ENCODE peak calls at places on chromosomes 1 and 21, in seven cellular contexts. L, T, Q, F, X, S and J are unnamed samples.

GRCh38 chr1:183648042-183648441 is 5.1 kb downstream of the APOBEC4 start:
- DNase-seq in L (no peak), T (no peak), Q (no peak), F (no peak), X (no peak), S (no peak), J (no peak)

GRCh38 chr21:33025471-33026298 is at the start of gene OLIG2:
- DNase-seq in L (peak), T (no peak), Q (no peak), F (no peak), X (no peak), S (no peak), J (no peak)

GRCh38 chr1:37265156-37265555 is 209.2 kb upstream of the ZC3H12A start:
- DNase-seq in L (no peak), T (no peak), Q (no peak), F (no peak), X (no peak), S (no peak), J (no peak)

GRCh38 chr1:43796111-43796581 is 88.8 kb downstream of the ST3GAL3 start:
- DNase-seq in L (peak), T (no peak), Q (peak), F (peak), X (no peak), S (no peak), J (peak)

GRCh38 chr1:185534806-185535205 is 199.4 kb upstream of the HMCN1 start:
- DNase-seq in L (no peak), T (no peak), Q (no peak), F (no peak), X (no peak), S (no peak), J (no peak)

GRCh38 chr1:24970399-24970753 is 40.3 kb upstream of the RUNX3 start:
- DNase-seq in L (peak), T (no peak), Q (peak), F (peak), X (no peak), S (no peak), J (peak)

GRCh38 chr1:154178856-154179811 is 12.8 kb downstream of the TPM3 start:
- DNase-seq in L (peak), T (no peak), Q (peak), F (peak), X (no peak), S (no peak), J (no peak)

GRCh38 chr1:183363967-183364366 is 54.2 kb downstream of the NMNAT2 start:
- DNase-seq in L (no peak), T (no peak), Q (peak), F (peak), X (no peak), S (no peak), J (no peak)

GRCh38 chr1:2437617-2438016 is 25.3 kb upstream of the PEX10 start:
- DNase-seq in L (no peak), T (no peak), Q (no peak), F (no peak), X (no peak), S (no peak), J (no peak)

GRCh38 chr1:181443231-181443853 is 40.0 kb upstream of the CACNA1E start:
- DNase-seq in L (no peak), T (no peak), Q (no peak), F (no peak), X (no peak), S (no peak), J (no peak)